ENCODE peak calls at places on chromosomes 4 and X, in five cellular contexts. One of them, this sample, is unnamed.

GRCh38 chrX:15675490-15675921 is 10.9 kb upstream of the CLTRN start:
- DNase-seq in keratinocyte: peak; percentile 70
- DNase-seq in frontal cortex: peak; percentile 63
- DNase-seq in COR-L47: peak; percentile 59
- DNase-seq in progenitor cell of endocrine pancreas: peak; percentile 48
- DNase-seq in this sample: peak; percentile 81

GRCh38 chr4:89491731-89492235 is 184.2 kb upstream of the GPRIN3 start:
- DNase-seq in keratinocyte: no peak
- DNase-seq in frontal cortex: no peak
- DNase-seq in COR-L47: no peak
- DNase-seq in progenitor cell of endocrine pancreas: no peak
- DNase-seq in this sample: no peak

GRCh38 chrX:79524642-79525041 is 157.5 kb upstream of the ITM2A start:
- DNase-seq in keratinocyte: no peak
- DNase-seq in frontal cortex: no peak
- DNase-seq in COR-L47: no peak
- DNase-seq in progenitor cell of endocrine pancreas: no peak
- DNase-seq in this sample: no peak

GRCh38 chrX:105460366-105460765 is 239.9 kb upstream of the TEX13A start:
- DNase-seq in keratinocyte: peak; percentile 25
- DNase-seq in frontal cortex: no peak
- DNase-seq in COR-L47: no peak
- DNase-seq in progenitor cell of endocrine pancreas: no peak
- DNase-seq in this sample: no peak

GRCh38 chrX:148976571-148976970 is 476.2 kb downstream of the AFF2 start:
- DNase-seq in keratinocyte: no peak
- DNase-seq in frontal cortex: no peak
- DNase-seq in COR-L47: no peak
- DNase-seq in progenitor cell of endocrine pancreas: no peak
- DNase-seq in this sample: no peak

GRCh38 chr4:165198329-165198728 is 9.0 kb upstream of the KLHL2 start:
- DNase-seq in keratinocyte: no peak
- DNase-seq in frontal cortex: no peak
- DNase-seq in COR-L47: no peak
- DNase-seq in progenitor cell of endocrine pancreas: no peak
- DNase-seq in this sample: no peak

GRCh38 chr4:24105183-24106039 is 215.6 kb upstream of the PPARGC1A start:
- DNase-seq in keratinocyte: no peak
- DNase-seq in frontal cortex: no peak
- DNase-seq in COR-L47: no peak
- DNase-seq in progenitor cell of endocrine pancreas: no peak
- DNase-seq in this sample: no peak

GRCh38 chr4:48290146-48290772 is 20.6 kb upstream of the TEC start:
- DNase-seq in keratinocyte: no peak
- DNase-seq in frontal cortex: no peak
- DNase-seq in COR-L47: peak; percentile 24
- DNase-seq in progenitor cell of endocrine pancreas: no peak
- DNase-seq in this sample: peak; percentile 42

GRCh38 chrX:97984641-97985040 is 1100.9 kb downstream of the RPA4 start:
- DNase-seq in keratinocyte: no peak
- DNase-seq in frontal cortex: no peak
- DNase-seq in COR-L47: no peak
- DNase-seq in progenitor cell of endocrine pancreas: no peak
- DNase-seq in this sample: no peak